ENCODE peak calls at places on chromosomes 1 and 21, in four cellular contexts. One of them, this sample, is unnamed.

GRCh38 chr1:23751050-23751814 is 8.0 kb downstream of the ELOA start:
- DNase-seq in activated T-helper 1 cell treated with Interleukin-2 at 50 U/mL for 16 hours: no peak
- DNase-seq in PC-3: peak; percentile 59
- DNase-seq in stimulated activated CD4-positive, alpha-beta T cell treated with anti-CD3 and anti-CD28 coated beads, Interleukin-4, amount 100 ng/mL, for 4 hours: no peak
- DNase-seq in this sample: no peak

GRCh38 chr1:56510642-56511021 is 68.7 kb downstream of the PLPP3 start:
- DNase-seq in activated T-helper 1 cell treated with Interleukin-2 at 50 U/mL for 16 hours: no peak
- DNase-seq in PC-3: no peak
- DNase-seq in stimulated activated CD4-positive, alpha-beta T cell treated with anti-CD3 and anti-CD28 coated beads, Interleukin-4, amount 100 ng/mL, for 4 hours: no peak
- DNase-seq in this sample: no peak

GRCh38 chr1:72282271-72282656 is at the start of gene NEGR1:
- DNase-seq in activated T-helper 1 cell treated with Interleukin-2 at 50 U/mL for 16 hours: no peak
- DNase-seq in PC-3: peak; percentile 54
- DNase-seq in stimulated activated CD4-positive, alpha-beta T cell treated with anti-CD3 and anti-CD28 coated beads, Interleukin-4, amount 100 ng/mL, for 4 hours: peak; percentile 2
- DNase-seq in this sample: peak; percentile 15

GRCh38 chr21:39650801-39651200 is 38.1 kb downstream of the B3GALT5 start:
- DNase-seq in activated T-helper 1 cell treated with Interleukin-2 at 50 U/mL for 16 hours: no peak
- DNase-seq in PC-3: no peak
- DNase-seq in stimulated activated CD4-positive, alpha-beta T cell treated with anti-CD3 and anti-CD28 coated beads, Interleukin-4, amount 100 ng/mL, for 4 hours: no peak
- DNase-seq in this sample: no peak

GRCh38 chr1:36304521-36304920 is 1.6 kb upstream of the SH3D21 start:
- DNase-seq in activated T-helper 1 cell treated with Interleukin-2 at 50 U/mL for 16 hours: no peak
- DNase-seq in PC-3: no peak
- DNase-seq in stimulated activated CD4-positive, alpha-beta T cell treated with anti-CD3 and anti-CD28 coated beads, Interleukin-4, amount 100 ng/mL, for 4 hours: no peak
- DNase-seq in this sample: no peak

GRCh38 chr1:112114540-112114939 is 125.1 kb upstream of the KCND3 start:
- DNase-seq in activated T-helper 1 cell treated with Interleukin-2 at 50 U/mL for 16 hours: no peak
- DNase-seq in PC-3: no peak
- DNase-seq in stimulated activated CD4-positive, alpha-beta T cell treated with anti-CD3 and anti-CD28 coated beads, Interleukin-4, amount 100 ng/mL, for 4 hours: no peak
- DNase-seq in this sample: no peak

GRCh38 chr1:154747841-154748766 is 122.0 kb downstream of the KCNN3 start:
- DNase-seq in activated T-helper 1 cell treated with Interleukin-2 at 50 U/mL for 16 hours: no peak
- DNase-seq in PC-3: no peak
- DNase-seq in stimulated activated CD4-positive, alpha-beta T cell treated with anti-CD3 and anti-CD28 coated beads, Interleukin-4, amount 100 ng/mL, for 4 hours: peak; percentile 48
- DNase-seq in this sample: no peak

GRCh38 chr21:45828580-45829565 is 152.7 kb upstream of the COL6A1 start:
- DNase-seq in activated T-helper 1 cell treated with Interleukin-2 at 50 U/mL for 16 hours: no peak
- DNase-seq in PC-3: no peak
- DNase-seq in stimulated activated CD4-positive, alpha-beta T cell treated with anti-CD3 and anti-CD28 coated beads, Interleukin-4, amount 100 ng/mL, for 4 hours: no peak
- DNase-seq in this sample: no peak

GRCh38 chr1:148160048-148160395 is 7.9 kb upstream of the NBPF11 start:
- DNase-seq in activated T-helper 1 cell treated with Interleukin-2 at 50 U/mL for 16 hours: no peak
- DNase-seq in PC-3: no peak
- DNase-seq in stimulated activated CD4-positive, alpha-beta T cell treated with anti-CD3 and anti-CD28 coated beads, Interleukin-4, amount 100 ng/mL, for 4 hours: no peak
- DNase-seq in this sample: no peak

GRCh38 chr1:247933989-247934388 is 9.3 kb downstream of the OR2AJ1 start:
- DNase-seq in activated T-helper 1 cell treated with Interleukin-2 at 50 U/mL for 16 hours: no peak
- DNase-seq in PC-3: no peak
- DNase-seq in stimulated activated CD4-positive, alpha-beta T cell treated with anti-CD3 and anti-CD28 coated beads, Interleukin-4, amount 100 ng/mL, for 4 hours: no peak
- DNase-seq in this sample: no peak

GRCh38 chr21:41956926-41957729 is 3.3 kb upstream of the C2CD2 start:
- DNase-seq in activated T-helper 1 cell treated with Interleukin-2 at 50 U/mL for 16 hours: no peak
- DNase-seq in PC-3: peak; percentile 83
- DNase-seq in stimulated activated CD4-positive, alpha-beta T cell treated with anti-CD3 and anti-CD28 coated beads, Interleukin-4, amount 100 ng/mL, for 4 hours: no peak
- DNase-seq in this sample: no peak

GRCh38 chr1:7587726-7588456 is 183.2 kb upstream of the VAMP3 start:
- DNase-seq in activated T-helper 1 cell treated with Interleukin-2 at 50 U/mL for 16 hours: no peak
- DNase-seq in PC-3: no peak
- DNase-seq in stimulated activated CD4-positive, alpha-beta T cell treated with anti-CD3 and anti-CD28 coated beads, Interleukin-4, amount 100 ng/mL, for 4 hours: no peak
- DNase-seq in this sample: no peak

GRCh38 chr1:88648706-88649105 is 35.4 kb upstream of the PKN2 start:
- DNase-seq in activated T-helper 1 cell treated with Interleukin-2 at 50 U/mL for 16 hours: no peak
- DNase-seq in PC-3: no peak
- DNase-seq in stimulated activated CD4-positive, alpha-beta T cell treated with anti-CD3 and anti-CD28 coated beads, Interleukin-4, amount 100 ng/mL, for 4 hours: no peak
- DNase-seq in this sample: no peak

GRCh38 chr1:234553241-234554156 is 56.5 kb downstream of the IRF2BP2 start:
- DNase-seq in activated T-helper 1 cell treated with Interleukin-2 at 50 U/mL for 16 hours: no peak
- DNase-seq in PC-3: no peak
- DNase-seq in stimulated activated CD4-positive, alpha-beta T cell treated with anti-CD3 and anti-CD28 coated beads, Interleukin-4, amount 100 ng/mL, for 4 hours: no peak
- DNase-seq in this sample: no peak

GRCh38 chr21:33686386-33686785 is 44.1 kb downstream of the ITSN1 start:
- DNase-seq in activated T-helper 1 cell treated with Interleukin-2 at 50 U/mL for 16 hours: no peak
- DNase-seq in PC-3: no peak
- DNase-seq in stimulated activated CD4-positive, alpha-beta T cell treated with anti-CD3 and anti-CD28 coated beads, Interleukin-4, amount 100 ng/mL, for 4 hours: no peak
- DNase-seq in this sample: no peak

GRCh38 chr1:33400153-33400552 is 30.7 kb downstream of the PHC2 start:
- DNase-seq in activated T-helper 1 cell treated with Interleukin-2 at 50 U/mL for 16 hours: no peak
- DNase-seq in PC-3: no peak
- DNase-seq in stimulated activated CD4-positive, alpha-beta T cell treated with anti-CD3 and anti-CD28 coated beads, Interleukin-4, amount 100 ng/mL, for 4 hours: no peak
- DNase-seq in this sample: no peak

GRCh38 chr1:40532844-40533424 is 1.5 kb downstream of the ZNF684 start:
- DNase-seq in activated T-helper 1 cell treated with Interleukin-2 at 50 U/mL for 16 hours: no peak
- DNase-seq in PC-3: peak; percentile 65
- DNase-seq in stimulated activated CD4-positive, alpha-beta T cell treated with anti-CD3 and anti-CD28 coated beads, Interleukin-4, amount 100 ng/mL, for 4 hours: peak; percentile 5
- DNase-seq in this sample: no peak

GRCh38 chr21:43274946-43275310 is 106.1 kb downstream of the CRYAA start:
- DNase-seq in activated T-helper 1 cell treated with Interleukin-2 at 50 U/mL for 16 hours: no peak
- DNase-seq in PC-3: no peak
- DNase-seq in stimulated activated CD4-positive, alpha-beta T cell treated with anti-CD3 and anti-CD28 coated beads, Interleukin-4, amount 100 ng/mL, for 4 hours: no peak
- DNase-seq in this sample: no peak

GRCh38 chr1:235127774-235128452 is 724 bp downstream of the TOMM20 start:
- DNase-seq in activated T-helper 1 cell treated with Interleukin-2 at 50 U/mL for 16 hours: no peak
- DNase-seq in PC-3: no peak
- DNase-seq in stimulated activated CD4-positive, alpha-beta T cell treated with anti-CD3 and anti-CD28 coated beads, Interleukin-4, amount 100 ng/mL, for 4 hours: no peak
- DNase-seq in this sample: no peak

GRCh38 chr1:62294211-62294610 is 25.0 kb downstream of the KANK4 start:
- DNase-seq in activated T-helper 1 cell treated with Interleukin-2 at 50 U/mL for 16 hours: no peak
- DNase-seq in PC-3: peak; percentile 62
- DNase-seq in stimulated activated CD4-positive, alpha-beta T cell treated with anti-CD3 and anti-CD28 coated beads, Interleukin-4, amount 100 ng/mL, for 4 hours: no peak
- DNase-seq in this sample: no peak

GRCh38 chr1:117321680-117322609 is 45.3 kb upstream of the MAN1A2 start:
- DNase-seq in activated T-helper 1 cell treated with Interleukin-2 at 50 U/mL for 16 hours: no peak
- DNase-seq in PC-3: no peak
- DNase-seq in stimulated activated CD4-positive, alpha-beta T cell treated with anti-CD3 and anti-CD28 coated beads, Interleukin-4, amount 100 ng/mL, for 4 hours: no peak
- DNase-seq in this sample: no peak

GRCh38 chr1:154574715-154575114 is 7.1 kb downstream of the CHRNB2 start:
- DNase-seq in activated T-helper 1 cell treated with Interleukin-2 at 50 U/mL for 16 hours: no peak
- DNase-seq in PC-3: peak; percentile 16
- DNase-seq in stimulated activated CD4-positive, alpha-beta T cell treated with anti-CD3 and anti-CD28 coated beads, Interleukin-4, amount 100 ng/mL, for 4 hours: no peak
- DNase-seq in this sample: no peak

GRCh38 chr1:209403921-209404320 is 179.6 kb upstream of the CAMK1G start:
- DNase-seq in activated T-helper 1 cell treated with Interleukin-2 at 50 U/mL for 16 hours: no peak
- DNase-seq in PC-3: peak; percentile 98
- DNase-seq in stimulated activated CD4-positive, alpha-beta T cell treated with anti-CD3 and anti-CD28 coated beads, Interleukin-4, amount 100 ng/mL, for 4 hours: no peak
- DNase-seq in this sample: no peak

GRCh38 chr1:186700688-186701087 is 20.5 kb upstream of the PTGS2 start:
- DNase-seq in activated T-helper 1 cell treated with Interleukin-2 at 50 U/mL for 16 hours: no peak
- DNase-seq in PC-3: no peak
- DNase-seq in stimulated activated CD4-positive, alpha-beta T cell treated with anti-CD3 and anti-CD28 coated beads, Interleukin-4, amount 100 ng/mL, for 4 hours: no peak
- DNase-seq in this sample: no peak

GRCh38 chr1:3504151-3504822 is 49.8 kb downstream of the ARHGEF16 start:
- DNase-seq in activated T-helper 1 cell treated with Interleukin-2 at 50 U/mL for 16 hours: no peak
- DNase-seq in PC-3: peak; percentile 97
- DNase-seq in stimulated activated CD4-positive, alpha-beta T cell treated with anti-CD3 and anti-CD28 coated beads, Interleukin-4, amount 100 ng/mL, for 4 hours: no peak
- DNase-seq in this sample: no peak

GRCh38 chr21:43600642-43601397 is 58.5 kb downstream of the HSF2BP start:
- DNase-seq in activated T-helper 1 cell treated with Interleukin-2 at 50 U/mL for 16 hours: no peak
- DNase-seq in PC-3: peak; percentile 92
- DNase-seq in stimulated activated CD4-positive, alpha-beta T cell treated with anti-CD3 and anti-CD28 coated beads, Interleukin-4, amount 100 ng/mL, for 4 hours: no peak
- DNase-seq in this sample: no peak

GRCh38 chr1:119410977-119411376 is 4.0 kb upstream of the HSD3B2 start:
- DNase-seq in activated T-helper 1 cell treated with Interleukin-2 at 50 U/mL for 16 hours: no peak
- DNase-seq in PC-3: no peak
- DNase-seq in stimulated activated CD4-positive, alpha-beta T cell treated with anti-CD3 and anti-CD28 coated beads, Interleukin-4, amount 100 ng/mL, for 4 hours: no peak
- DNase-seq in this sample: no peak

GRCh38 chr1:220119043-220119512 is 25.1 kb downstream of the IARS2 start:
- DNase-seq in activated T-helper 1 cell treated with Interleukin-2 at 50 U/mL for 16 hours: no peak
- DNase-seq in PC-3: no peak
- DNase-seq in stimulated activated CD4-positive, alpha-beta T cell treated with anti-CD3 and anti-CD28 coated beads, Interleukin-4, amount 100 ng/mL, for 4 hours: no peak
- DNase-seq in this sample: no peak

GRCh38 chr1:79899914-79900313 is 893.4 kb upstream of the ADGRL4 start:
- DNase-seq in activated T-helper 1 cell treated with Interleukin-2 at 50 U/mL for 16 hours: no peak
- DNase-seq in PC-3: peak; percentile 74
- DNase-seq in stimulated activated CD4-positive, alpha-beta T cell treated with anti-CD3 and anti-CD28 coated beads, Interleukin-4, amount 100 ng/mL, for 4 hours: no peak
- DNase-seq in this sample: no peak

This sample was measured in activated B cell treated with CpG ODN at 0.5 μM for 24 hours.